ENCODE peak calls at places on chromosomes 4 and X, in six cellular contexts. G is lung, P is NCI-H774, A is M059J, K is heart right ventricle, D is NAMALWA. R is an unnamed sample.

GRCh38 chrX:38018734-38019410 is 12.5 kb downstream of the SYTL5 start:
- DNase-seq in G (no peak), P (no peak), A (no peak), K (no peak), D (no peak), R (no peak)

GRCh38 chr4:83113429-83113786 is 1.1 kb downstream of the PLAC8 start:
- DNase-seq in G (no peak), P (no peak), A (peak; percentile 77), K (no peak), D (no peak), R (no peak)

GRCh38 chr4:38030023-38030422 is 69.8 kb downstream of the PTTG2 start:
- DNase-seq in G (no peak), P (no peak), A (no peak), K (no peak), D (no peak), R (no peak)

GRCh38 chrX:123756320-123756719 is 23.5 kb upstream of the THOC2 start:
- DNase-seq in G (no peak), P (no peak), A (peak; percentile 53), K (no peak), D (no peak), R (no peak)

GRCh38 chr4:25090516-25090915 is 59.8 kb upstream of the LGI2 start:
- DNase-seq in G (no peak), P (no peak), A (peak; percentile 34), K (no peak), D (no peak), R (no peak)

GRCh38 chrX:11458175-11458574 is 165.0 kb downstream of the AMELX start:
- DNase-seq in G (no peak), P (no peak), A (peak; percentile 63), K (peak; percentile 9), D (no peak), R (no peak)

GRCh38 chr4:81635128-81635527 is 163.4 kb upstream of the RASGEF1B start:
- DNase-seq in G (no peak), P (no peak), A (no peak), K (no peak), D (no peak), R (peak; percentile 39)

GRCh38 chr4:785332-786073 is 40.4 kb downstream of the CPLX1 start:
- DNase-seq in G (no peak), P (no peak), A (no peak), K (no peak), D (no peak), R (no peak)

GRCh38 chr4:658031-658667 is 15.9 kb downstream of the ATP5ME start:
- DNase-seq in G (no peak), P (no peak), A (no peak), K (no peak), D (no peak), R (no peak)

GRCh38 chrX:77679145-77679544 is 106.9 kb downstream of the ATRX start:
- DNase-seq in G (no peak), P (no peak), A (no peak), K (no peak), D (no peak), R (no peak)

GRCh38 chr4:126372634-126373033 is 1057.9 kb downstream of the FAT4 start:
- DNase-seq in G (no peak), P (no peak), A (no peak), K (no peak), D (no peak), R (no peak)

GRCh38 chr4:78949735-78950134 is 10.5 kb upstream of the PAQR3 start:
- DNase-seq in G (no peak), P (no peak), A (no peak), K (no peak), D (no peak), R (no peak)

GRCh38 chrX:39144323-39144722 is 343.1 kb downstream of the MID1IP1 start:
- DNase-seq in G (no peak), P (no peak), A (no peak), K (no peak), D (peak; percentile 41), R (no peak)

GRCh38 chrX:103586314-103586646 is 965 bp downstream of the TCEAL4 start:
- DNase-seq in G (no peak), P (no peak), A (no peak), K (no peak), D (no peak), R (no peak)

GRCh38 chr4:57116245-57116644 is 6.1 kb upstream of the IGFBP7 start:
- DNase-seq in G (no peak), P (no peak), A (peak; percentile 30), K (no peak), D (no peak), R (no peak)

GRCh38 chrX:68932611-68933010 is 103.8 kb downstream of the EFNB1 start:
- DNase-seq in G (no peak), P (no peak), A (no peak), K (peak; percentile 31), D (no peak), R (no peak)

GRCh38 chr4:4411906-4412305 is 25.0 kb downstream of the NSG1 start:
- DNase-seq in G (no peak), P (no peak), A (no peak), K (no peak), D (no peak), R (no peak)

GRCh38 chr4:68390205-68390604 is 40.3 kb upstream of the YTHDC1 start:
- DNase-seq in G (no peak), P (no peak), A (no peak), K (no peak), D (no peak), R (no peak)

GRCh38 chr4:26065833-26066232 is 151.8 kb downstream of the SMIM20 start:
- DNase-seq in G (no peak), P (no peak), A (peak; percentile 80), K (no peak), D (no peak), R (no peak)

GRCh38 chrX:86322913-86323312 is 174.7 kb downstream of the DACH2 start:
- DNase-seq in G (no peak), P (no peak), A (no peak), K (no peak), D (no peak), R (no peak)

GRCh38 chrX:121146059-121146628 is 98.7 kb downstream of the GLUD2 start:
- DNase-seq in G (no peak), P (no peak), A (no peak), K (no peak), D (no peak), R (no peak)

GRCh38 chr4:9970399-9971011 is 50.8 kb downstream of the SLC2A9 start:
- DNase-seq in G (no peak), P (no peak), A (no peak), K (no peak), D (peak; percentile 3), R (no peak)

GRCh38 chrX:47311857-47312774 is 58.3 kb upstream of the ZNF157 start:
- DNase-seq in G (peak; percentile 55), P (no peak), A (peak; percentile 68), K (peak; percentile 13), D (peak; percentile 52), R (no peak)

GRCh38 chrX:119008122-119008744 is 33.8 kb downstream of the LONRF3 start:
- DNase-seq in G (no peak), P (no peak), A (peak; percentile 47), K (peak; percentile 7), D (peak; percentile 55), R (peak; percentile 52)

GRCh38 chr4:139719381-139720101 is 53.9 kb downstream of the MGST2 start:
- DNase-seq in G (no peak), P (no peak), A (no peak), K (no peak), D (no peak), R (no peak)

GRCh38 chr4:40576651-40577480 is 52.8 kb downstream of the RBM47 start:
- DNase-seq in G (peak; percentile 94), P (peak; percentile 71), A (peak; percentile 99), K (peak; percentile 80), D (peak; percentile 84), R (peak; percentile 72)

GRCh38 chr4:74097631-74098550 is 1.1 kb downstream of the CXCL2 start:
- DNase-seq in G (no peak), P (no peak), A (no peak), K (no peak), D (no peak), R (peak; percentile 33)

GRCh38 chrX:100411802-100412333 is 1.8 kb upstream of the PCDH19 start:
- DNase-seq in G (no peak), P (no peak), A (no peak), K (no peak), D (no peak), R (no peak)

GRCh38 chrX:29666361-29666760 is 549.0 kb upstream of the MAGEB2 start:
- DNase-seq in G (no peak), P (no peak), A (peak; percentile 56), K (no peak), D (no peak), R (no peak)

GRCh38 chrX:40897768-40898167 is 162.4 kb upstream of the MED14 start:
- DNase-seq in G (no peak), P (no peak), A (peak; percentile 18), K (no peak), D (no peak), R (peak; percentile 62)

GRCh38 chr4:25843340-25844097 is 19.3 kb downstream of the SEL1L3 start:
- DNase-seq in G (peak; percentile 45), P (no peak), A (peak; percentile 47), K (peak; percentile 23), D (no peak), R (no peak)

GRCh38 chrX:48911407-48912182 is at the start of gene SLC35A2:
- DNase-seq in G (peak; percentile 88), P (peak; percentile 62), A (peak; percentile 89), K (peak; percentile 76), D (peak; percentile 83), R (peak; percentile 83)

GRCh38 chr4:38842998-38843397 is 13.6 kb downstream of the TLR6 start:
- DNase-seq in G (no peak), P (peak; percentile 90), A (no peak), K (no peak), D (no peak), R (peak; percentile 91)

GRCh38 chr4:184476660-184477059 is 2.3 kb upstream of the IRF2 start:
- DNase-seq in G (no peak), P (no peak), A (no peak), K (no peak), D (no peak), R (no peak)

GRCh38 chrX:341541-342101 is 23.0 kb upstream of the GTPBP6 start:
- DNase-seq in G (no peak), P (no peak), A (no peak), K (no peak), D (no peak), R (no peak)

GRCh38 chr4:1833307-1834046 is 22.5 kb downstream of the LETM1 start:
- DNase-seq in G (no peak), P (no peak), A (no peak), K (no peak), D (no peak), R (no peak)

GRCh38 chrX:15973299-15973698 is 118.7 kb upstream of the AP1S2 start:
- DNase-seq in G (no peak), P (no peak), A (peak; percentile 71), K (peak; percentile 29), D (peak; percentile 43), R (no peak)

GRCh38 chr4:519203-519651 is 20.2 kb downstream of the PIGG start:
- DNase-seq in G (no peak), P (no peak), A (no peak), K (no peak), D (no peak), R (no peak)

GRCh38 chr4:89617256-89617655 is 219.7 kb downstream of the SNCA start:
- DNase-seq in G (no peak), P (no peak), A (no peak), K (no peak), D (no peak), R (no peak)

GRCh38 chrX:83759872-83760271 is 101.1 kb upstream of the CYLC1 start:
- DNase-seq in G (no peak), P (peak; percentile 3), A (peak; percentile 2), K (no peak), D (peak; percentile 45), R (peak; percentile 8)